ENCODE peak calls at places on chromosomes 11 and 22, in five cellular contexts. Z is stimulated activated CD8-positive, alpha-beta memory T cell treated with anti-CD3 and anti-CD28 coated beads, Interleukin-15, amount 100 ng/mL, for 24 hours; N is CD8-positive, alpha-beta T cell; E is germinal center; V is stimulated activated naive CD8-positive, alpha-beta T cell treated with anti-CD3 and anti-CD28 coated beads, Interleukin-15, amount 100 ng/mL, for 72 hours. K is an unnamed sample.

GRCh38 chr11:123757976-123758375 is 3.7 kb upstream of the OR6X1 start:
- DNase-seq in V (no peak), N (no peak), E (no peak), Z (no peak), K (no peak)

GRCh38 chr11:122756417-122756816 is 81.9 kb upstream of the CRTAM start:
- DNase-seq in E (peak), Z (no peak), N (peak), V (peak), K (peak)

GRCh38 chr11:64969209-64969608 is 2.7 kb downstream of the MAJIN start:
- DNase-seq in E (no peak), N (no peak), Z (no peak), V (no peak), K (no peak)

GRCh38 chr11:35158371-35159081 is 19.6 kb downstream of the CD44 start:
- DNase-seq in N (no peak), E (no peak), V (no peak), Z (no peak), K (no peak)

GRCh38 chr22:38033522-38034277 is 23.5 kb upstream of the PICK1 start:
- DNase-seq in Z (no peak), V (no peak), N (no peak), E (no peak), K (no peak)

GRCh38 chr22:37243402-37244113 is 511 bp downstream of the RAC2 start:
- DNase-seq in E (no peak), N (peak), V (no peak), Z (no peak), K (peak)

GRCh38 chr11:47466701-47467250 is 17.8 kb upstream of the RAPSN start:
- DNase-seq in Z (no peak), E (no peak), N (no peak), V (no peak), K (no peak)

GRCh38 chr11:78365381-78365792 is 52.2 kb downstream of the GAB2 start:
- DNase-seq in V (no peak), E (no peak), N (no peak), Z (no peak), K (no peak)

GRCh38 chr11:133549796-133550195 is 17.5 kb upstream of the OPCML start:
- DNase-seq in Z (no peak), N (no peak), E (no peak), V (no peak), K (no peak)

GRCh38 chr22:35739642-35740041 is 22.0 kb downstream of the APOL5 start:
- DNase-seq in N (no peak), Z (no peak), V (no peak), E (no peak), K (no peak)

GRCh38 chr11:45538363-45538762 is 127.1 kb downstream of the CHST1 start:
- DNase-seq in E (no peak), N (no peak), Z (no peak), V (no peak), K (no peak)

GRCh38 chr11:118128310-118128709 is 24.3 kb downstream of the SCN4B start:
- DNase-seq in N (no peak), V (no peak), E (no peak), Z (no peak), K (no peak)

GRCh38 chr11:9664276-9665171 is 647 bp downstream of the SWAP70 start:
- DNase-seq in E (no peak), Z (peak), V (peak), N (peak), K (peak)